ENCODE peak calls at places on chromosomes 1 and 21, in ten cellular contexts. One of them, this sample, is unnamed.
A peak's percentile ranks its signal among the peaks of the same experiment; 100 is the strongest.

GRCh38 chr1:51792864-51793263 is 85.7 kb downstream of the NRDC start:
- DNase-seq in stimulated activated CD4-positive, alpha-beta T cell treated with anti-CD3 and anti-CD28 coated beads, TNF-alpha, amount 100 ng/mL, for 48 hours: no peak
- DNase-seq in tibial artery: no peak
- DNase-seq in amniotic stem cell: no peak
- DNase-seq in HuH-7: no peak
- DNase-seq in HCT116: no peak
- DNase-seq in SK-N-SH: no peak
- DNase-seq in mammary epithelial cell: peak; percentile 44
- DNase-seq in activated CD4-positive, alpha-beta T cell treated with anti-CD3 and anti-CD28 coated beads for 24 hours: no peak
- DNase-seq in left ventricle myocardium superior: no peak
- DNase-seq in this sample: no peak

GRCh38 chr1:89659322-89660061 is 26.6 kb downstream of the LRRC8C start:
- DNase-seq in stimulated activated CD4-positive, alpha-beta T cell treated with anti-CD3 and anti-CD28 coated beads, TNF-alpha, amount 100 ng/mL, for 48 hours: no peak
- DNase-seq in tibial artery: no peak
- DNase-seq in amniotic stem cell: no peak
- DNase-seq in HuH-7: no peak
- DNase-seq in HCT116: no peak
- DNase-seq in SK-N-SH: no peak
- DNase-seq in mammary epithelial cell: no peak
- DNase-seq in activated CD4-positive, alpha-beta T cell treated with anti-CD3 and anti-CD28 coated beads for 24 hours: no peak
- DNase-seq in left ventricle myocardium superior: peak; percentile 31
- DNase-seq in this sample: no peak

GRCh38 chr1:227449051-227449450 is 114.3 kb upstream of the ZNF678 start:
- DNase-seq in stimulated activated CD4-positive, alpha-beta T cell treated with anti-CD3 and anti-CD28 coated beads, TNF-alpha, amount 100 ng/mL, for 48 hours: peak; percentile 6
- DNase-seq in tibial artery: no peak
- DNase-seq in amniotic stem cell: no peak
- DNase-seq in HuH-7: peak; percentile 77
- DNase-seq in HCT116: no peak
- DNase-seq in SK-N-SH: peak; percentile 62
- DNase-seq in mammary epithelial cell: no peak
- DNase-seq in activated CD4-positive, alpha-beta T cell treated with anti-CD3 and anti-CD28 coated beads for 24 hours: no peak
- DNase-seq in left ventricle myocardium superior: no peak
- DNase-seq in this sample: no peak

GRCh38 chr1:16334655-16335340 is 17.5 kb downstream of the FBXO42 start:
- DNase-seq in stimulated activated CD4-positive, alpha-beta T cell treated with anti-CD3 and anti-CD28 coated beads, TNF-alpha, amount 100 ng/mL, for 48 hours: no peak
- DNase-seq in tibial artery: no peak
- DNase-seq in amniotic stem cell: no peak
- DNase-seq in HuH-7: no peak
- DNase-seq in HCT116: no peak
- DNase-seq in SK-N-SH: no peak
- DNase-seq in mammary epithelial cell: no peak
- DNase-seq in activated CD4-positive, alpha-beta T cell treated with anti-CD3 and anti-CD28 coated beads for 24 hours: no peak
- DNase-seq in left ventricle myocardium superior: no peak
- DNase-seq in this sample: no peak

GRCh38 chr1:243264718-243265117 is 8.9 kb downstream of the SDCCAG8 start:
- DNase-seq in stimulated activated CD4-positive, alpha-beta T cell treated with anti-CD3 and anti-CD28 coated beads, TNF-alpha, amount 100 ng/mL, for 48 hours: no peak
- DNase-seq in tibial artery: no peak
- DNase-seq in amniotic stem cell: no peak
- DNase-seq in HuH-7: no peak
- DNase-seq in HCT116: no peak
- DNase-seq in SK-N-SH: peak; percentile 16
- DNase-seq in mammary epithelial cell: peak; percentile 49
- DNase-seq in activated CD4-positive, alpha-beta T cell treated with anti-CD3 and anti-CD28 coated beads for 24 hours: no peak
- DNase-seq in left ventricle myocardium superior: no peak
- DNase-seq in this sample: no peak

GRCh38 chr1:66537718-66538117 is 3.8 kb downstream of the SGIP1 start:
- DNase-seq in stimulated activated CD4-positive, alpha-beta T cell treated with anti-CD3 and anti-CD28 coated beads, TNF-alpha, amount 100 ng/mL, for 48 hours: no peak
- DNase-seq in tibial artery: no peak
- DNase-seq in amniotic stem cell: no peak
- DNase-seq in HuH-7: no peak
- DNase-seq in HCT116: no peak
- DNase-seq in SK-N-SH: no peak
- DNase-seq in mammary epithelial cell: no peak
- DNase-seq in activated CD4-positive, alpha-beta T cell treated with anti-CD3 and anti-CD28 coated beads for 24 hours: no peak
- DNase-seq in left ventricle myocardium superior: no peak
- DNase-seq in this sample: no peak

GRCh38 chr1:25699501-25700089 is 83.0 kb downstream of the MAN1C1 start:
- DNase-seq in stimulated activated CD4-positive, alpha-beta T cell treated with anti-CD3 and anti-CD28 coated beads, TNF-alpha, amount 100 ng/mL, for 48 hours: no peak
- DNase-seq in tibial artery: peak; percentile 48
- DNase-seq in amniotic stem cell: no peak
- DNase-seq in HuH-7: no peak
- DNase-seq in HCT116: no peak
- DNase-seq in SK-N-SH: peak; percentile 44
- DNase-seq in mammary epithelial cell: no peak
- DNase-seq in activated CD4-positive, alpha-beta T cell treated with anti-CD3 and anti-CD28 coated beads for 24 hours: no peak
- DNase-seq in left ventricle myocardium superior: peak; percentile 80
- DNase-seq in this sample: peak; percentile 70

GRCh38 chr1:162386292-162387225 is 5.0 kb downstream of the C1orf226 start:
- DNase-seq in stimulated activated CD4-positive, alpha-beta T cell treated with anti-CD3 and anti-CD28 coated beads, TNF-alpha, amount 100 ng/mL, for 48 hours: no peak
- DNase-seq in tibial artery: no peak
- DNase-seq in amniotic stem cell: no peak
- DNase-seq in HuH-7: no peak
- DNase-seq in HCT116: no peak
- DNase-seq in SK-N-SH: no peak
- DNase-seq in mammary epithelial cell: no peak
- DNase-seq in activated CD4-positive, alpha-beta T cell treated with anti-CD3 and anti-CD28 coated beads for 24 hours: no peak
- DNase-seq in left ventricle myocardium superior: no peak
- DNase-seq in this sample: no peak

GRCh38 chr21:32494946-32495703 is 82.6 kb downstream of the EVA1C start:
- DNase-seq in stimulated activated CD4-positive, alpha-beta T cell treated with anti-CD3 and anti-CD28 coated beads, TNF-alpha, amount 100 ng/mL, for 48 hours: no peak
- DNase-seq in tibial artery: no peak
- DNase-seq in amniotic stem cell: peak; percentile 21
- DNase-seq in HuH-7: no peak
- DNase-seq in HCT116: no peak
- DNase-seq in SK-N-SH: no peak
- DNase-seq in mammary epithelial cell: peak; percentile 68
- DNase-seq in activated CD4-positive, alpha-beta T cell treated with anti-CD3 and anti-CD28 coated beads for 24 hours: no peak
- DNase-seq in left ventricle myocardium superior: no peak
- DNase-seq in this sample: no peak

GRCh38 chr1:207404849-207405525 is 49.1 kb upstream of the CR2 start:
- DNase-seq in stimulated activated CD4-positive, alpha-beta T cell treated with anti-CD3 and anti-CD28 coated beads, TNF-alpha, amount 100 ng/mL, for 48 hours: no peak
- DNase-seq in tibial artery: no peak
- DNase-seq in amniotic stem cell: peak; percentile 72
- DNase-seq in HuH-7: peak; percentile 62
- DNase-seq in HCT116: peak; percentile 65
- DNase-seq in SK-N-SH: peak; percentile 52
- DNase-seq in mammary epithelial cell: peak; percentile 52
- DNase-seq in activated CD4-positive, alpha-beta T cell treated with anti-CD3 and anti-CD28 coated beads for 24 hours: no peak
- DNase-seq in left ventricle myocardium superior: no peak
- DNase-seq in this sample: no peak